ENCODE peak calls at places on chromosomes 11 and 22, in four cellular contexts. N, Y, T and G are unnamed samples. For H3K9me1, the result is how much of the 10 kb centered on the place peaks cover.

GRCh38 chr11:35142481-35143207 is 3.7 kb downstream of the CD44 start:
- DNase-seq in Y (peak), T (no peak), N (peak), G (peak)

GRCh38 chr11:12288212-12288933 is 89.0 kb upstream of the PARVA start:
- DNase-seq in Y (peak), N (peak), T (no peak), G (peak)

GRCh38 chr11:61332266-61332822 is 561 bp downstream of the DDB1 start:
- DNase-seq in Y (peak), N (peak), T (no peak), G (peak)

GRCh38 chr22:26360169-26360885 is 68.7 kb upstream of the ASPHD2 start:
- DNase-seq in T (no peak), Y (peak), N (peak), G (peak)

GRCh38 chr11:120499859-120500258 is 11.7 kb upstream of the GRIK4 start:
- DNase-seq in Y (no peak), N (no peak), T (no peak), G (no peak)

GRCh38 chr11:67577951-67578350 is 5.7 kb upstream of the GSTP1 start:
- DNase-seq in T (no peak), N (no peak), Y (no peak), G (no peak)

GRCh38 chr11:93169950-93170561 is 27.7 kb downstream of the SLC36A4 start:
- DNase-seq in N (peak), Y (no peak), T (no peak), G (peak)

GRCh38 chr11:58503361-58503856 is 4.5 kb downstream of the OR5B21 start:
- DNase-seq in Y (no peak), T (no peak), N (peak), G (no peak)

GRCh38 chr11:9180784-9181183 is 84.4 kb downstream of the DENND5A start:
- DNase-seq in N (peak), T (no peak), Y (no peak), G (peak)

GRCh38 chr11:17673951-17674350 is 45.4 kb upstream of the MYOD1 start:
- DNase-seq in Y (no peak), N (no peak), T (no peak), G (peak)

GRCh38 chr11:12066056-12066798 is 44.2 kb upstream of the MICAL2 start:
- DNase-seq in N (peak), T (peak), Y (no peak), G (peak)

GRCh38 chr22:22618448-22618847 is 26.0 kb upstream of the GGTLC2 start:
- DNase-seq in Y (no peak), N (no peak), T (no peak), G (no peak)

GRCh38 chr11:71164186-71164585 is 88.2 kb downstream of the SHANK2 start:
- DNase-seq in Y (no peak), N (no peak), T (no peak), G (no peak)

GRCh38 chr11:37946155-37946766 is 1348.2 kb upstream of the RAG2 start:
- DNase-seq in N (peak), Y (peak), T (no peak), G (peak)

GRCh38 chr22:19495562-19496323 is 16.0 kb downstream of the CDC45 start:
- DNase-seq in T (no peak), Y (peak), N (peak), G (peak)

GRCh38 chr11:60633645-60634044 is 65.8 kb upstream of the MS4A8 start:
- DNase-seq in T (no peak), N (no peak), Y (no peak), G (no peak)

GRCh38 chr22:17119481-17120202 is 1.5 kb downstream of the TMEM121B start:
- DNase-seq in T (no peak), N (no peak), Y (peak), G (no peak)

GRCh38 chr11:46119352-46120216 is 1.7 kb downstream of the PHF21A start:
- DNase-seq in N (peak), Y (peak), T (no peak), G (peak)

GRCh38 chr11:3186166-3186953 is 21.2 kb upstream of the OSBPL5 start:
- DNase-seq in N (no peak), Y (no peak), T (no peak), G (no peak)

GRCh38 chr22:21055880-21056319 is 10.2 kb downstream of the LRRC74B start:
- DNase-seq in Y (peak), N (no peak), T (no peak), G (no peak)

GRCh38 chr11:1151366-1152315 is 6.1 kb upstream of the MUC5AC start:
- DNase-seq in N (no peak), Y (no peak), T (no peak), G (no peak)

GRCh38 chr11:120400564-120401364 is 64.6 kb downstream of the ARHGEF12 start:
- DNase-seq in N (peak), Y (no peak), T (peak), G (peak)

GRCh38 chr11:86608251-86608799 is 64.1 kb downstream of the ME3 start:
- DNase-seq in T (peak), N (peak), Y (peak), G (peak)

GRCh38 chr11:7643323-7643722 is 30.0 kb downstream of the CYB5R2 start:
- DNase-seq in N (no peak), Y (no peak), T (no peak), G (no peak)

GRCh38 chr11:106581399-106581798 is 436.9 kb downstream of the GUCY1A2 start:
- DNase-seq in Y (no peak), T (no peak), N (no peak), G (no peak)

GRCh38 chr11:47908198-47908597 is 60.0 kb upstream of the NUP160 start:
- DNase-seq in T (no peak), Y (no peak), N (no peak), G (no peak)
- H3K9me1 ChIP-seq in T (under half), Y (under half), N (under half), G (under half)

GRCh38 chr22:43475549-43476076 is 63.8 kb downstream of the MPPED1 start:
- DNase-seq in N (no peak), T (no peak), Y (no peak), G (no peak)

GRCh38 chr22:43473031-43473430 is 61.2 kb downstream of the MPPED1 start:
- DNase-seq in N (no peak), Y (no peak), T (no peak), G (no peak)

GRCh38 chr22:43476341-43476740 is 64.5 kb downstream of the MPPED1 start:
- DNase-seq in T (no peak), N (no peak), Y (no peak), G (no peak)

GRCh38 chr22:43473441-43473840 is 61.6 kb downstream of the MPPED1 start:
- DNase-seq in T (no peak), N (no peak), Y (no peak), G (no peak)

DNA sequence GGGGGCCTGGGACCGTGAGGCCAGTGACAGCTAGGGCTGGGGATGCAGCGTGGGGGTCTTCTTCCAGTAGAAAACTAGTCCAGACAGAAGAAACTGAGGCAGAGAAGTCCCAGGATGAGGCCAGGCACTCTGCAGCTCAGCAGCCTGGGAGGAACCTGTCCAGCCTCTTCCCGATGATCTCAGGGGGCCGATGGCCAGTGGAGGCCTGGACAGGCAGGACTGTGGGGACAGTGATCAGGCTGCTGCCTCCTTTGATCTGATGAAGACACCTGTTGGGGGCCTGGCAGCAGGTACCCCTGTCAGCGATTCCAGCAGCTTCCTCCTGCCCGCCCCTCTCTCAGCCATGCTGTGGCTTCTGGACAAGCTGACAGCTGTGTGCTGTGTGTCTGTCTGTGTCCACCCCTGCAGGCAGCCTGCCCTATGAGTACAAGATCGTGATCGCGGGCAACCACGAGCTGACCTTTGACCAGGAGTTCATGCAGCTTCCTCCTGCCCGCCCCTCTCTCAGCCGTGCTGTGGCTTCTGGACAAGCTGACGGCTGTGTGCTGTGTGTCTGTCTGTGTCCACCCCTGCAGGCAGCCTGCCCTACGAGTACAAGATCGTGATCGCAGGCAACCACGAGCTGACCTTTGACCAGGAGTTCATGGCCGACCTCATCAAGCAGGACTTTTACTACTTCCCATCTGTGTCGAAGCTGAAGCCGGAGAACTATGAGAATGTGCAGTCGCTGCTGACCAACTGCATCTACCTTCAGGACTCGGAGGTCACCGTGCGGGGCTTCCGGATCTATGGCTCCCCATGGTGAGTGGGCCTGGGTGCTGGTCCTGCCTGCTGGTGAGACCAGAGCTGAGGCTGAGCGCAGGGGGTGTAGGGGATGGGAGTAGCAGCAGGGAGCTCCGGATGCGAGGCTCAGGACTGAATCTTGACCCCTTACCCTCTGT is 62.6 kb downstream of the MPPED1 start:
- DNase-seq in Y (no peak), T (no peak), N (no peak), G (no peak)
- H3K9me1 ChIP-seq in Y (under half), T (under half), N (under half), G (under half)

DNA sequence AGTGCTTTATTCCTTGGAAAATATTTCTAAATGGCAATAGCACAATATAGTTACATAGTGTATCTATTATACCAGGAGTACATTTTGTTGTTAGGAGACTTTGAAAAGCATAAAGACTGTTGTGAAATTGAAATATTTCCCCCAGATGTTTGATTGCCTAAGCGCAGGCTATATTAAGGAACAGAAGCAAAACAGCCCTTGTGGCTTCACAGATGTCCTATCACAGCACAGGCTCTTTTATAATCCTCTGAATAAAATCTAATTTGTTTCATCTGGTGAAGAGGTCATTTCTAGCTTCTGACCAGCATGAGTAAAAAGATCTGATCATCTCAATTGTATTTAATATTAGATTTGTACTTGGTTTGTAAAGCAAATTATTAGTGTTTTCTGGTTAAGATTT is 48.2 kb downstream of the BSX start:
- DNase-seq in Y (no peak), N (no peak), T (no peak), G (no peak)
- H3K9me1 ChIP-seq in Y (under half), N (under half), T (under half), G (under half)

DNA sequence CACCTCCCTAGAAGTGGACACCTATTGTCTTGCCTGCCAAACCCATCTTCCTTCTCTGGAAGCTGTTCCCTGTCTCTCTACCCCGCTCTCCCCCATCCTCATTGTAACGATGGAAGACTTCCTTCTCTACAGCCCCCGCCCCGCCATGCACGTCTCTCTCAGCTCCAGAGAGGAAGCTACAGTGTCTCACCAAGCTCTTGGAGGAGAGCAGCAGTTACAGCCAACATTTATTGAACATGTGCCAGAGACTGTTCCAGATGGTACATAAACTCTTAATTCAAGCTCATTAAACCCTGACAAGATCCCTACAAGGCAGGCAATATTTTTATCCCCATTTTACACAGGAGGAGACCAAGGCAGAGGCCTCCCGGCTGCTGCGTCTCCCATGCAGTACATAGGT is 15.1 kb downstream of the MCHR1 start:
- DNase-seq in N (no peak), Y (no peak), T (no peak), G (no peak)
- H3K9me1 ChIP-seq in N (under half), Y (under half), T (under half), G (under half)

DNA sequence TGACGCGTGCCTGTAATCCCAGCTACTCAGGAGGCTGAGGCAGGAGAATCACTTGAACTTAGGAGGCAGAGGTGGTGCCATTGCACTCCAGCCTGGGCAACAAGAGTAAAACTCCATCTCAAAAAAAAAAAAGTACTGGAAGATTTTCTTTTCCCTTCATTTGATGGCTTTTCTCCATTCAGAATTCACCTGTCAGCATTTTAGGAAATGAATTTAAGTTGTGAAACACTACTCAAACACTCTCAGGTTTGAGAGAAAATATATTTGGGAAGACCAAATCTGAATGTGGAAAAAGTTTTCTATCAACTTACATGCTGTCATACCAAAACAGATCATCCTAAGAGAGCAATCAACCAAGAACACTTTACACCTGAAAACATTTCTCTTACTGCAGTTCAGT is 2.7 kb downstream of the EIF4ENIF1 start:
- DNase-seq in Y (no peak), T (no peak), N (no peak), G (no peak)
- H3K9me1 ChIP-seq in Y (under half), T (under half), N (under half), G (under half)

DNA sequence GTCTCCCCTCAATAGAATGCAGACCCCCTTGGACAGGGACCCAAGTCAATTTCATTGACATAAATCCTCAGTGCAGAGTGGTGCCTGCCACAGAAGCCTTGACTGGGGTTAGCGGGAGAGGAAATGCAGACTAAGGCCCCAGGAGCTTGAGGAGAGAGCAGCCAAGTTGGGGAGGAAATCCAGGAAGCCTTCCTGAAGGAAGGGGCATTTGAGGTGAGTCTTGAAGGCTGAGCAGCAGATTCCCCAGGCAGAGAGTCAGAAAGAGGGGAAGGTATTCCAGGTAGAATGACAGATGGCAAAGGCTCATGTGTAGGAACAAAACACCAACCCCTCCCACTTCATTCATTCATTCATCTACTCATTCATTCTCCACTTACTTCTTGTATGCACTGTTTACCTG is 10.3 kb downstream of the MYEOV start:
- DNase-seq in Y (no peak), N (no peak), T (no peak), G (no peak)
- H3K9me1 ChIP-seq in Y (under half), N (under half), T (under half), G (under half)

GRCh38 chr22:34395370-34395769 is 475.1 kb upstream of the LARGE1 start:
- DNase-seq in T (no peak), N (no peak), Y (no peak), G (no peak)
- H3K9me1 ChIP-seq in T (under half), N (under half), Y (under half), G (under half)